ENCODE peak calls at places on chromosomes 5 and 9, in ten cellular contexts. W is OCI-LY7; G is nephron progenitor cell; M is astrocyte; V is CD8-positive, alpha-beta T cell; U is uterus; H is breast epithelium; Q is brain microvascular endothelial cell; D is IMR-90; R is right lobe of liver. A is an unnamed sample.

GRCh38 chr5:81046041-81046440 is 85.9 kb downstream of the RASGRF2 start:
- DNase-seq in U (no peak), R (no peak), M (no peak), W (no peak), G (no peak), Q (no peak), H (no peak), V (no peak), D (no peak), A (no peak)

GRCh38 chr9:123481209-123481865 is 125.3 kb downstream of the CRB2 start:
- DNase-seq in G (no peak), U (no peak), M (no peak), R (no peak), Q (no peak), D (no peak), V (no peak), H (no peak), W (no peak), A (no peak)

GRCh38 chr5:147417133-147417813 is 92.6 kb downstream of the DPYSL3 start:
- DNase-seq in Q (peak), H (peak), D (peak), R (no peak), W (no peak), U (peak), G (no peak), V (no peak), M (peak), A (peak)

GRCh38 chr9:136219276-136219675 is 14.3 kb upstream of the LHX3 start:
- DNase-seq in Q (no peak), V (no peak), H (no peak), R (no peak), U (no peak), M (peak), D (peak), G (no peak), W (no peak), A (no peak)

GRCh38 chr9:75455444-75455921 is 367.2 kb downstream of the OSTF1 start:
- DNase-seq in W (peak), M (peak), Q (peak), V (no peak), R (no peak), U (no peak), G (no peak), H (no peak), D (peak), A (peak)

GRCh38 chr5:133245191-133246052 is 193.6 kb downstream of the HSPA4 start:
- DNase-seq in Q (peak), W (no peak), G (no peak), U (no peak), R (no peak), M (peak), H (no peak), D (peak), V (no peak), A (peak)

GRCh38 chr5:141245250-141245717 is at the start of gene PCDHB15:
- DNase-seq in R (no peak), V (no peak), Q (no peak), D (no peak), M (peak), U (peak), H (no peak), G (peak), W (no peak), A (peak)

GRCh38 chr5:72355706-72356299 is 35.6 kb downstream of the PTCD2 start:
- DNase-seq in Q (peak), D (peak), U (no peak), W (no peak), H (no peak), M (no peak), R (no peak), G (peak), V (no peak), A (peak)

GRCh38 chr5:135011355-135012032 is 22.5 kb downstream of the PITX1 start:
- DNase-seq in M (no peak), W (no peak), V (peak), U (no peak), H (no peak), G (no peak), R (peak), Q (no peak), D (no peak), A (no peak)
- TF ChIP-seq CTCF in M (no peak), W (no peak), V (no peak), U (no peak), H (no peak), G (no peak), R (no peak), Q (no peak), D (no peak), A (no peak)

DNA sequence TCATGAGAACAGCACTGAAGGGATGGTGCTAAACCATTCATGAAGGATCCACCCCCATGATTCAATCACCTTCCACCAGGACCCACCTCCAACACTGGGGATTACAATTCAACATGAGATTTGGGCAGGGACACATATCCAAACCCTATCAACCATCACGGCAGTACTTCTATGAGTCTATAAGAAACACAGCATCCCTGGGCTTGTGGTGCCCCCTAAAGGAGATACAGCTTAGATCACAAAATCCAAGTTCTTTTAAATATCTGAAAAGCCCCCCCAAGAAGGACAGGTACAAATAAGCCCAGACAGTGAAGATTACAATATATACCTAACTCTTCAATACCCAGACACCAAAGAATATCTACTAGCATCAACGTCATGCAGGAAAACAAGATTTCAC is 233.7 kb upstream of the ADRA1B start:
- DNase-seq in G (no peak), Q (no peak), V (no peak), D (no peak), R (no peak), U (no peak), M (no peak), W (no peak), H (no peak), A (peak)
- TF ChIP-seq CTCF in G (no peak), Q (no peak), V (no peak), D (peak), R (no peak), U (no peak), M (no peak), W (peak), H (no peak), A (peak)

GRCh38 chr9:121748080-121748479 is 96.6 kb downstream of the DAB2IP start:
- DNase-seq in D (peak), U (no peak), Q (peak), V (no peak), G (no peak), H (no peak), W (peak), R (no peak), M (no peak), A (no peak)

GRCh38 chr9:121749614-121750013 is 98.2 kb downstream of the DAB2IP start:
- DNase-seq in G (no peak), R (no peak), U (no peak), H (no peak), W (no peak), D (no peak), V (no peak), Q (no peak), M (no peak), A (no peak)

GRCh38 chr9:121750259-121750714 is 98.9 kb downstream of the DAB2IP start:
- DNase-seq in R (no peak), G (no peak), Q (no peak), V (no peak), D (no peak), U (no peak), H (no peak), M (no peak), W (no peak), A (no peak)

GRCh38 chr9:121750715-121751623 is 99.5 kb downstream of the DAB2IP start:
- DNase-seq in W (no peak), U (no peak), D (no peak), G (no peak), Q (no peak), R (no peak), M (no peak), V (no peak), H (peak), A (no peak)

GRCh38 chr9:121748727-121749546 is 97.5 kb downstream of the DAB2IP start:
- DNase-seq in W (no peak), Q (peak), H (no peak), V (no peak), M (no peak), U (peak), D (no peak), R (no peak), G (no peak), A (no peak)
- TF ChIP-seq CTCF in W (no peak), Q (peak), H (peak), V (no peak), M (no peak), U (no peak), D (no peak), R (no peak), G (no peak), A (no peak)

GRCh38 chr5:9445989-9446388 is 99.9 kb downstream of the SEMA5A start:
- DNase-seq in G (no peak), D (peak), U (no peak), W (no peak), V (no peak), M (no peak), H (no peak), R (no peak), Q (no peak), A (peak)

GRCh38 chr5:9441610-9442009 is 104.3 kb downstream of the SEMA5A start:
- DNase-seq in Q (no peak), M (no peak), H (no peak), D (peak), W (no peak), R (no peak), U (no peak), G (no peak), V (no peak), A (no peak)

GRCh38 chr5:9440517-9440916 is 105.4 kb downstream of the SEMA5A start:
- DNase-seq in V (no peak), M (peak), G (no peak), Q (no peak), D (peak), R (no peak), H (no peak), W (no peak), U (no peak), A (peak)

GRCh38 chr5:9447691-9448090 is 98.2 kb downstream of the SEMA5A start:
- DNase-seq in U (no peak), Q (no peak), M (no peak), G (no peak), D (peak), R (no peak), H (no peak), W (no peak), V (no peak), A (no peak)

DNA sequence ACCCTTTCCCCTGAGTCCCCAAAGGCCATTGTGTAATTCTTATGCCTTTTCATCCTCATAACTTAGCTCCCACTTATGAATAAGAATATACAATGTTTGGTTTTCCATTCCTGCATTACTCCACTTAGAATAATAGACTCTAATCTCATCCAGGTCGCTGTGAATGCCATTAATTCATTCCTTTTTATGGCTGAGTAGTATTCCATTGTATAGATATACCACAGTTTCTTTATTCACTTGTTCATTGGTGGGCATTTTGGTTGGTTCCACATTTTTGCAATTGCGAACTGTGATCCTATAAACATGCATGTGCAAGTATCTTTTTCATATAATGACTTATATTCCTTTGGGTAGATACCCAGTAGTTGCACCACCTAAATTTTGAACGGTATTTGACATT is 101.5 kb downstream of the SEMA5A start:
- DNase-seq in R (no peak), Q (no peak), V (no peak), H (no peak), D (no peak), G (no peak), W (no peak), U (no peak), M (no peak), A (no peak)
- TF ChIP-seq CTCF in R (no peak), Q (no peak), V (no peak), H (no peak), D (no peak), G (no peak), W (no peak), U (no peak), M (no peak), A (no peak)

GRCh38 chr5:106639488-106639887 is 1031.2 kb downstream of the EFNA5 start:
- DNase-seq in R (no peak), U (no peak), V (no peak), G (no peak), Q (no peak), M (no peak), D (no peak), H (no peak), W (no peak), A (no peak)
- TF ChIP-seq CTCF in R (no peak), U (no peak), V (no peak), G (no peak), Q (no peak), M (no peak), D (no peak), H (no peak), W (peak), A (no peak)

A was measured in fibroblast of pulmonary artery.